ENCODE peak calls at places on chromosomes 11 and 22, in six cellular contexts. P is NCI-H748 treated with DMSO at 0.1 percent for 48 hours, O is NCI-H2081, M is HS-27A, W is AG09319, N is NCI-H1105 treated with DMSO at 0.1 percent for 48 hours. L is an unnamed sample.

GRCh38 chr11:11137339-11137738 is 215.7 kb downstream of the CSNK2A3 start:
- DNase-seq in N (no peak), W (no peak), O (no peak), P (no peak), M (no peak), L (no peak)

GRCh38 chr11:11408436-11409221 is 55.6 kb upstream of the CSNK2A3 start:
- DNase-seq in N (no peak), M (no peak), P (no peak), W (no peak), O (no peak), L (no peak)

GRCh38 chr22:24727218-24727851 is 47.2 kb downstream of the PIWIL3 start:
- DNase-seq in M (peak), N (peak), P (peak), W (peak), O (peak), L (peak)

GRCh38 chr11:70603064-70603755 is 204.9 kb downstream of the CTTN start:
- DNase-seq in O (no peak), M (no peak), W (no peak), N (no peak), P (no peak), L (no peak)

GRCh38 chr11:22666700-22667439 is 459 bp downstream of the GAS2 start:
- DNase-seq in W (no peak), O (peak), M (no peak), P (no peak), N (peak), L (peak)

GRCh38 chr11:86360775-86361395 is 13.8 kb upstream of the CCDC81 start:
- DNase-seq in M (peak), P (no peak), W (peak), N (no peak), O (no peak), L (no peak)

GRCh38 chr11:126731526-126731925 is 269.0 kb downstream of the KIRREL3 start:
- DNase-seq in P (no peak), M (no peak), W (no peak), N (no peak), O (no peak), L (no peak)

GRCh38 chr22:49659281-49659923 is 168.3 kb downstream of the BRD1 start:
- DNase-seq in M (no peak), W (no peak), N (no peak), O (no peak), P (no peak), L (no peak)

GRCh38 chr22:37661160-37661924 is 2.8 kb downstream of the PDXP start:
- DNase-seq in P (peak), N (peak), W (no peak), O (peak), M (no peak), L (peak)

GRCh38 chr22:43293661-43294392 is 49.3 kb downstream of the SCUBE1 start:
- DNase-seq in N (no peak), W (no peak), O (no peak), P (no peak), M (no peak), L (peak)

GRCh38 chr22:43241699-43242386 is 54.9 kb upstream of the TTLL12 start:
- DNase-seq in O (no peak), W (no peak), M (no peak), N (no peak), P (no peak), L (no peak)

GRCh38 chr11:7612661-7613393 is 60.5 kb downstream of the CYB5R2 start:
- DNase-seq in P (no peak), O (no peak), W (no peak), N (no peak), M (no peak), L (peak)

GRCh38 chr22:31739795-31740201 is 10.1 kb downstream of the PRR14L start:
- DNase-seq in N (no peak), P (no peak), O (no peak), W (no peak), M (no peak), L (no peak)

GRCh38 chr22:23180893-23181762 is 819 bp downstream of the BCR start:
- DNase-seq in N (peak), P (no peak), W (no peak), M (no peak), O (peak), L (no peak)

GRCh38 chr22:21032843-21033688 is 705 bp upstream of the SLC7A4 start:
- DNase-seq in W (no peak), O (no peak), M (no peak), N (no peak), P (no peak), L (no peak)

GRCh38 chr22:42473484-42474193 is 41.4 kb upstream of the NFAM1 start:
- DNase-seq in N (peak), M (peak), P (peak), O (peak), W (peak), L (peak)

GRCh38 chr11:118109231-118109630 is 22.5 kb upstream of the SMIM35 start:
- DNase-seq in P (no peak), O (no peak), N (no peak), W (no peak), M (no peak), L (no peak)

GRCh38 chr11:57230797-57231538 is 6.1 kb downstream of the APLNR start:
- DNase-seq in P (no peak), M (no peak), N (no peak), W (no peak), O (no peak), L (no peak)

GRCh38 chr11:123851110-123851509 is 34.4 kb downstream of the TMEM225 start:
- DNase-seq in O (no peak), M (no peak), N (no peak), P (no peak), W (no peak), L (no peak)

GRCh38 chr22:44311855-44312170 is 938 bp downstream of the SHISAL1 start:
- DNase-seq in P (no peak), M (no peak), W (no peak), N (no peak), O (no peak), L (no peak)

GRCh38 chr11:862028-862703 is 19.5 kb downstream of the TSPAN4 start:
- DNase-seq in N (no peak), M (no peak), P (no peak), W (no peak), O (no peak), L (no peak)

GRCh38 chr11:75626692-75627536 is 41.9 kb downstream of the MAP6 start:
- DNase-seq in M (no peak), N (no peak), O (no peak), W (no peak), P (peak), L (no peak)

GRCh38 chr11:11217555-11218286 is 135.3 kb downstream of the CSNK2A3 start:
- DNase-seq in W (no peak), M (no peak), N (no peak), P (no peak), O (no peak), L (no peak)

L was measured in SJSA1.